ENCODE peak calls at places on chromosome 1, in six cellular contexts. H, F, G, Q, E and B are unnamed samples. For H3K4me1, the result is how much of the 10 kb centered on the place peaks cover.

GRCh38 chr1:21634481-21635137 is 34.5 kb downstream of the RAP1GAP start:
- DNase-seq in H (no peak), F (no peak), E (no peak), G (no peak), Q (no peak), B (no peak)

GRCh38 chr1:44294588-44295007 is 60.5 kb downstream of the ERI3 start:
- DNase-seq in H (no peak), E (no peak), G (no peak), F (peak), Q (peak), B (no peak)

GRCh38 chr1:7573481-7573880 is 197.6 kb upstream of the VAMP3 start:
- DNase-seq in H (no peak), E (no peak), G (no peak), F (no peak), Q (no peak), B (no peak)

GRCh38 chr1:228830954-228831481 is 95.7 kb downstream of the RHOU start:
- DNase-seq in G (no peak), F (no peak), Q (peak), H (no peak), E (peak), B (no peak)

GRCh38 chr1:209882942-209883340 is 55.1 kb upstream of the SYT14 start:
- DNase-seq in H (no peak), F (no peak), E (no peak), G (no peak), Q (no peak), B (no peak)

GRCh38 chr1:26828352-26829093 is 2.0 kb downstream of the ZDHHC18 start:
- DNase-seq in G (no peak), F (no peak), E (no peak), Q (no peak), H (no peak), B (no peak)

GRCh38 chr1:43007377-43008105 is 48.9 kb upstream of the SLC2A1 start:
- DNase-seq in E (no peak), G (no peak), F (no peak), Q (no peak), H (no peak), B (no peak)

GRCh38 chr1:89720839-89721238 is 87.9 kb downstream of the LRRC8C start:
- DNase-seq in F (no peak), G (no peak), H (no peak), Q (no peak), E (no peak), B (no peak)

GRCh38 chr1:64733576-64734288 is 11.1 kb upstream of the RAVER2 start:
- DNase-seq in G (no peak), H (no peak), F (no peak), E (no peak), Q (peak), B (no peak)

GRCh38 chr1:222613627-222614026 is 4.3 kb upstream of the MIA3 start:
- DNase-seq in E (no peak), F (no peak), G (no peak), Q (no peak), H (no peak), B (no peak)

GRCh38 chr1:114107474-114108175 is 46.0 kb downstream of the SYT6 start:
- DNase-seq in H (no peak), Q (no peak), E (no peak), F (no peak), G (no peak), B (no peak)

GRCh38 chr1:160755864-160756616 is 17.0 kb downstream of the SLAMF7 start:
- DNase-seq in F (no peak), Q (no peak), G (no peak), H (no peak), E (no peak), B (no peak)

DNA sequence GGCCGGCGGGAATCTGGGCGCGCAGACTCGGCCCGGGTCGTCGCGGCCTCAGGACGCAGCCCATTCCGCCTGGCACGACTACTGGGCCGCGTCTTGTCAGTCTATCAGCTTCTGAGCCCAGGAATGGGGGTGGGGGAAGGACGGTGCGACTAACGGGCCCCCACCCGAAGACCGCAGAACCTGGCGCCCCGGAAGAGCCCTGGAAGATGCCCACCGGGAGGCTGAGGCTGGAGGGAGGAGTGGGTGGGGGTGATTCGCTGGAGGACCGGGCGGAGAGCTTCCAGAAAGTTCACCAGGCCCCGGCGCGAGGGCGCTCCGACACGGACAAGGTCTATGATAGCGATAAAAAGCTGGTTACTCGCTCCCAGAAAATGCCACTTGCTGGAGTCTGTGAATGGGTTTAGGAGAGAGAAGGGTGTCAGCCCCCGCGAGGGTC is 1.7 kb upstream of the DMRTA2 start:
- DNase-seq in E (no peak), Q (no peak), G (no peak), H (no peak), F (no peak), B (no peak)
- H3K4me1 ChIP-seq in E (under half), Q (under half), G (under half), H (under half), F (under half), B (under half)

GRCh38 chr1:153941826-153942725 is 4.4 kb downstream of the DENND4B start:
- DNase-seq in Q (no peak), H (no peak), E (no peak), F (no peak), G (no peak), B (no peak)
- H3K27ac ChIP-seq in Q (no peak), H (no peak), E (no peak), F (no peak), G (no peak), B (no peak)

GRCh38 chr1:203661572-203661971 is 34.9 kb downstream of the ATP2B4 start:
- DNase-seq in F (no peak), E (peak), G (no peak), Q (no peak), H (no peak), B (no peak)
- H3K4me1 ChIP-seq in F (under half), E (under half), G (under half), Q (under half), H (under half), B (under half)

GRCh38 chr1:183318433-183318832 is 99.7 kb downstream of the NMNAT2 start:
- DNase-seq in E (peak), H (no peak), F (peak), Q (peak), G (peak), B (no peak)
- H3K27ac ChIP-seq in E (peak), H (no peak), F (peak), Q (no peak), G (no peak), B (no peak)

GRCh38 chr1:205698921-205699320 is 18.6 kb upstream of the SLC45A3 start:
- DNase-seq in Q (no peak), H (no peak), G (no peak), E (no peak), F (no peak), B (no peak)
- H3K4me1 ChIP-seq in Q (under half), H (under half), G (under half), E (under half), F (under half), B (under half)

GRCh38 chr1:212238552-212238951 is 46.7 kb upstream of the PPP2R5A start:
- DNase-seq in F (peak), H (no peak), G (no peak), Q (no peak), E (no peak), B (no peak)

GRCh38 chr1:212235848-212236247 is 49.4 kb upstream of the PPP2R5A start:
- DNase-seq in F (no peak), G (no peak), Q (no peak), H (no peak), E (no peak), B (no peak)

GRCh38 chr1:212236664-212237220 is 48.5 kb upstream of the PPP2R5A start:
- DNase-seq in Q (no peak), F (no peak), H (no peak), E (no peak), G (no peak), B (no peak)

GRCh38 chr1:212234431-212235298 is 50.5 kb upstream of the PPP2R5A start:
- DNase-seq in G (peak), H (no peak), Q (peak), E (peak), F (peak), B (no peak)

DNA sequence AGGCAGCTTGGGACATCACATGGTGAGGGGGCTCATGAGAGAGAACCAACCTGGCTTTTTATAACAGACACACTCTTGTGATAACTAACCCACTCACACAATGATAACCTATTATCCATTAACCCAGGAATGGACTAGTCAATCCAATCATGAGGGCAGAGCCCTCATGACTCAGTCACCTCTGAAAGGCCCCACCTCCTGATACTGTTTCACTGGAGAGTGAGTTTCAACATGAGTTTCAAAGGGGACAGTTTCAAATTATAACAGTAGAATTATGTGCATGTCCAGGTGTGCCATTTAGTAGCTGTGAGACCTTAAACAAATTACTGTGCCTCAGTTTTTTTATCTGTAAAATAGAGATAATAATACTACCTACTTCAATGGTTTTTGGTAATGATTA is 47.6 kb upstream of the PPP2R5A start:
- DNase-seq in G (no peak), E (peak), F (no peak), Q (no peak), H (no peak), B (no peak)
- H3K27ac ChIP-seq in G (no peak), E (no peak), F (no peak), Q (no peak), H (no peak), B (no peak)

GRCh38 chr1:46718727-46719622 is at the start of gene EFCAB14:
- DNase-seq in H (peak), E (peak), Q (peak), G (peak), F (peak), B (peak)
- H3K4me1 ChIP-seq in H (under half), E (under half), Q (under half), G (under half), F (under half), B (under half)

GRCh38 chr1:10160173-10160572 is 50.2 kb upstream of the KIF1B start:
- DNase-seq in G (no peak), F (no peak), E (no peak), Q (no peak), H (no peak), B (no peak)

GRCh38 chr1:10161541-10162290 is 48.7 kb upstream of the KIF1B start:
- DNase-seq in F (peak), H (no peak), Q (no peak), E (no peak), G (peak), B (no peak)

GRCh38 chr1:10155087-10155712 is 55.2 kb upstream of the KIF1B start:
- DNase-seq in Q (no peak), F (no peak), E (no peak), H (no peak), G (no peak), B (no peak)

DNA sequence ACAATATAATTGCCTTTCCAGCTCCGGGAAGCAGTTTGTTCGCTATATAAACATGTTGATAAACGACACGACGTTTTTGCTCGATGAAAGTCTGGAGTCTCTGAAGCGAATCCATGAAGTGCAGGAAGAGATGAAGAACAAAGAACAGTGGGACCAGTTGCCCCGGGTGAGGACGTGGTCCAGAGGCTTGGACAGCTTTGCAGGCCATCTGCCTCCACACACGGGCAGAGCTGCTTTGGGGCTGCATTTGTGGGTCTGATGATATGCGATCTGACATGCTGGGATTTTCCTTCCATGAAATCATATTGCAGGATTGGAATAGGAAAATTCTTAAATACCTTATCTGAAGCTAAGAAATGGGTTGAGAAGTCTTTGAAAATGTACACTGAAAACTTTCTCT is 49.2 kb upstream of the KIF1B start:
- DNase-seq in F (no peak), G (no peak), H (no peak), Q (no peak), E (no peak), B (no peak)
- H3K27ac ChIP-seq in F (peak), G (no peak), H (no peak), Q (no peak), E (no peak), B (no peak)